ENCODE peak calls at places on chromosome 19, in four cellular contexts. F is GM12878, P is K562, S is HL-60. L is an unnamed sample.

GRCh38 chr19:18397242-18398202 is at the start of gene LRRC25:
- DNase-seq in F (no peak), P (peak), S (peak), L (no peak)

GRCh38 chr19:4113398-4114088 is 10.4 kb downstream of the MAP2K2 start:
- DNase-seq in F (no peak), P (no peak), S (no peak), L (no peak)

GRCh38 chr19:12973236-12973635 is 3.9 kb downstream of the DAND5 start:
- DNase-seq in F (no peak), P (no peak), S (no peak), L (no peak)

GRCh38 chr19:13574933-13575332 is 68.7 kb upstream of the CACNA1A start:
- DNase-seq in F (no peak), P (peak), S (no peak), L (no peak)

GRCh38 chr19:13002389-13002898 is 7.2 kb downstream of the NFIX start:
- DNase-seq in F (no peak), P (no peak), S (no peak), L (no peak)

GRCh38 chr19:50327461-50328256 is 1.5 kb downstream of the KCNC3 start:
- DNase-seq in F (no peak), P (no peak), S (no peak), L (no peak)

GRCh38 chr19:46469541-46470185 is 1.7 kb downstream of the PNMA8A start:
- DNase-seq in F (no peak), P (no peak), S (no peak), L (no peak)

GRCh38 chr19:2627319-2627829 is 75.1 kb downstream of the GNG7 start:
- DNase-seq in F (no peak), P (no peak), S (peak), L (no peak)

GRCh38 chr19:7775761-7776160 is 12.7 kb downstream of the CLEC4M start:
- DNase-seq in F (no peak), P (no peak), S (no peak), L (no peak)

GRCh38 chr19:6677924-6678689 is 8.1 kb upstream of the TNFSF14 start:
- DNase-seq in F (no peak), P (peak), S (no peak), L (no peak)
- TF ChIP-seq SPI1 in F (no peak), P (peak), S (no peak), L (no peak)

GRCh38 chr19:48686103-48686502 is 9.7 kb upstream of the FUT2 start:
- DNase-seq in F (no peak), P (no peak), S (no peak), L (no peak)

GRCh38 chr19:48681127-48681470 is 8.3 kb upstream of the NTN5 start:
- DNase-seq in F (no peak), P (peak), S (peak), L (no peak)

GRCh38 chr19:48685583-48685982 is 10.2 kb upstream of the FUT2 start:
- DNase-seq in F (no peak), P (no peak), S (no peak), L (no peak)

GRCh38 chr19:48680436-48681126 is 7.8 kb upstream of the NTN5 start:
- DNase-seq in F (no peak), P (no peak), S (no peak), L (no peak)

DNA sequence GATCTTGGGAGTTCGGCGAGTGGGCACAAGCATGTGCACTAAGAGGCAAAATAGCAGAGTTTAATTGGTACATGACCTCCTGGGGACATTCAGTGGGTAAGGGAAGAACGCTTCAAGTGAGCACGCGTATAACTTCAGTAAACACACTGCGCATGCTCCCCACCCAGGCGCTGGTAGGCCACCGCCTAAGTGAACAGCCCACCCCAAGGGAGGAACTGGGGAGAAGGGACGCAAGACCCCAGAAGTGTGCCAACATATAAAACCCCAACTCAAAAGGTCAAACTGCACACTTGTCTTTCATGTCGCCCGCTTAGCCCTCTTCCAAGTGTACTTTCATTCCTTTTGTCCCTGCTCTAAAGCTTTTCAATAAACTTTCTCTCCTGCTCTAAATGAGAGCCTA is 10.5 kb upstream of the NTN5 start:
- DNase-seq in F (no peak), P (no peak), S (no peak), L (no peak)
- TF ChIP-seq SPI1 in F (peak), P (no peak), S (no peak), L (no peak)

DNA sequence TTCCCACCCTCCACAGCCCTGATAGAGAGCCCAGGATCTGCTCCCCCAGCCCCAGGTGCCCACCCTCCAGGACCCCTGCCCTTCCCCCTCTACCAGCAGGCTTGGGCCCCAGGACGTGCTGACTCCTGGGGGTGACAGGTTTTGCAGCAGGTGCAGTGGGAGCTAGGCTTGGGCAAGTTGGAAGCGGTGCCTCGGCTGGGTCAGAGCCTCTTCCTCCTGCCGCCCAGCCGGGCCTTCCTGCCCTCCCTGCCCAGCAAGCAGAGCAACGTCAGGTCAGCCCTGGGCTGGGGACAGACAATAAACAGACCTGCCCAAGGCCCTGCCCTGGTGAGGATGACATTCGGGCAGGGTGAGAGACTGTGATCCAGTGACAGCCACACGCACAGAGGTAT is 9.2 kb upstream of the NCCRP1 start:
- DNase-seq in F (no peak), P (no peak), S (no peak), L (no peak)
- TF ChIP-seq SPI1 in F (no peak), P (no peak), S (no peak), L (no peak)

DNA sequence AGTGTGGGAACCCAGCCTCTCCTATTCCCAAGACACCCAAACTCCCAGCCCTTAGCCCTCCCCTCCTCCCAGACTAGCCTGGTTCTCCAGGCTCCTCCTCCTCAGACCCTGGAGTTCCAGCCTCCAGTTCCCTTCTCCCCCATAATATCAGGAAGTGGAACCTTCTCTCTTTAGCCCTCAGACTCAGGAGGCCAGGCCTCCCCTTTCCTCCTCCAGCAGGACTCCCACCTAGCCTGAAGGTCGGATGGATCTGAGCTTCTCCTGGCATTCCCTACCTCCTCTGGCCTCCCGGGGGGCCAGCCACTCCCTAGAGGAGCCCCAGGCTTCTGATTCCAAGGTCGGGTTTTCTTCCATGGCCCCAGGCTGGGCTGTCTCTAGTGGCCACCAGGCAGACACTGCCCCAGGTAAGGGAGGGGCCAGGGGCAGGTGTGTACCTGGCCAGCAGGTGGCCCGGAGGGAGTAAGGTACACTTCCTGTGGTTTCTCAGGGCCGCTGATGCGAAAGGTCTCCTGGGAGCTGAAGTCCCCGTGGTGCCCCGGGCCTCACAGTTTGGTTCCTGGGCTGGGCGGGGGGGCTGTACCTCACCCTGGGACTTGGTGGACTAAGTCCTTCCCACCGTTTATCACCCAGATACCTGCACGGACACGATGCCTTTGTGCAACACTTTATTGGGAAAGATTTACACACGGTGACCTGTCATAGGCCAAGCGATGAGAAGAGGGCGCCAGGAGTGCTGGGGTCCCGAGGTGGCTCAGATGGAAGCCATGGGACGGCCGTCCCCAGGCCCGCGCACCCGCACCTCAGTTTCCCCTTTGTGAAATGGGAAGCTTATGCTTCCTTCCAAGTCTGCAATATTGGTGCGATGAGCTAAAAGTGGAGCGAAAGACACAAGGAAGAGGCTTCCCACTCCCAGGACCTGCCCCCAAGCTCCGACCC is at the start of gene TMC4:
- DNase-seq in F (no peak), P (peak), S (no peak), L (no peak)
- TF ChIP-seq SPI1 in F (no peak), P (no peak), S (peak), L (peak)

L was measured in GM12891.